ENCODE peak calls at places on chromosomes 6 and 20, in ten cellular contexts. P, S, F, D, E, Z, U, Q, J and C are unnamed samples.

GRCh38 chr20:50317644-50318043 is 127.0 kb downstream of the CEBPB start:
- DNase-seq in S (no peak), F (no peak), J (no peak), Z (no peak), Q (no peak), P (peak; percentile 99), E (no peak), D (no peak), U (no peak), C (peak; percentile 41)

GRCh38 chr6:37173573-37174195 is 3.7 kb downstream of the PIM1 start:
- DNase-seq in F (no peak), J (no peak), Q (no peak), U (no peak), S (no peak), P (no peak), D (peak; percentile 50), E (no peak), Z (no peak), C (no peak)

GRCh38 chr6:4901256-4902061 is 102.4 kb downstream of the RPP40 start:
- DNase-seq in Z (no peak), F (no peak), Q (no peak), J (no peak), P (no peak), D (no peak), E (no peak), U (no peak), S (no peak), C (no peak)

GRCh38 chr6:37283786-37284185 is 25.8 kb upstream of the TMEM217 start:
- DNase-seq in U (no peak), E (no peak), J (no peak), F (peak; percentile 90), S (no peak), Q (no peak), Z (peak; percentile 72), D (no peak), P (no peak), C (no peak)

GRCh38 chr6:147081210-147081609 is 123.0 kb upstream of the STXBP5 start:
- DNase-seq in Q (no peak), E (no peak), Z (no peak), D (no peak), P (no peak), J (no peak), F (no peak), U (no peak), S (no peak), C (peak; percentile 93)

GRCh38 chr6:11614534-11615213 is 77.1 kb downstream of the TMEM170B start:
- DNase-seq in S (no peak), D (no peak), F (no peak), J (no peak), P (no peak), U (no peak), E (peak; percentile 29), Z (no peak), Q (no peak), C (no peak)

GRCh38 chr20:20463933-20464374 is 96.0 kb downstream of the INSM1 start:
- DNase-seq in Z (no peak), U (peak; percentile 58), F (no peak), P (peak; percentile 49), Q (no peak), J (no peak), E (no peak), D (no peak), S (no peak), C (no peak)

GRCh38 chr6:161137839-161138544 is 135.9 kb downstream of the AGPAT4 start:
- DNase-seq in S (no peak), J (no peak), Q (no peak), P (no peak), U (no peak), F (no peak), E (peak; percentile 15), Z (no peak), D (no peak), C (peak; percentile 97)

GRCh38 chr6:75532521-75532920 is 38.9 kb upstream of the FILIP1 start:
- DNase-seq in D (no peak), E (peak; percentile 66), P (no peak), Z (no peak), F (no peak), Q (no peak), U (no peak), J (peak; percentile 4), S (peak; percentile 84), C (peak; percentile 15)